ENCODE peak calls at places on chromosomes 2 and 18, in ten cellular contexts. One of them, this sample, is unnamed.

GRCh38 chr2:41764919-41765318 is 282.9 kb upstream of the PKDCC start:
- DNase-seq in epithelial cell of esophagus: peak
- DNase-seq in HCT116: no peak
- DNase-seq in brain microvascular endothelial cell: no peak
- DNase-seq in right lobe of liver: no peak
- DNase-seq in foreskin fibroblast: no peak
- DNase-seq in neural progenitor cell: no peak
- DNase-seq in HFF-Myc: no peak
- DNase-seq in left ventricle myocardium inferior: no peak
- DNase-seq in OCI-LY7: no peak
- DNase-seq in this sample: no peak

GRCh38 chr18:41144444-41144843 is 810.6 kb upstream of the PIK3C3 start:
- DNase-seq in epithelial cell of esophagus: peak
- DNase-seq in HCT116: no peak
- DNase-seq in brain microvascular endothelial cell: peak
- DNase-seq in right lobe of liver: no peak
- DNase-seq in foreskin fibroblast: peak
- DNase-seq in neural progenitor cell: no peak
- DNase-seq in HFF-Myc: no peak
- DNase-seq in left ventricle myocardium inferior: no peak
- DNase-seq in OCI-LY7: no peak
- DNase-seq in this sample: no peak

GRCh38 chr18:45521151-45521550 is 94.1 kb upstream of the SLC14A2 start:
- DNase-seq in epithelial cell of esophagus: no peak
- DNase-seq in HCT116: no peak
- DNase-seq in brain microvascular endothelial cell: peak
- DNase-seq in right lobe of liver: no peak
- DNase-seq in foreskin fibroblast: peak
- DNase-seq in neural progenitor cell: no peak
- DNase-seq in HFF-Myc: no peak
- DNase-seq in left ventricle myocardium inferior: no peak
- DNase-seq in OCI-LY7: no peak
- DNase-seq in this sample: no peak

GRCh38 chr2:41741951-41742563 is 305.8 kb upstream of the PKDCC start:
- DNase-seq in epithelial cell of esophagus: no peak
- DNase-seq in HCT116: no peak
- DNase-seq in brain microvascular endothelial cell: no peak
- DNase-seq in right lobe of liver: no peak
- DNase-seq in foreskin fibroblast: no peak
- DNase-seq in neural progenitor cell: no peak
- DNase-seq in HFF-Myc: no peak
- DNase-seq in left ventricle myocardium inferior: no peak
- DNase-seq in OCI-LY7: no peak
- DNase-seq in this sample: no peak

GRCh38 chr18:77099501-77100370 is 32.8 kb downstream of the MBP start:
- DNase-seq in epithelial cell of esophagus: no peak
- DNase-seq in HCT116: no peak
- DNase-seq in brain microvascular endothelial cell: no peak
- DNase-seq in right lobe of liver: no peak
- DNase-seq in foreskin fibroblast: no peak
- DNase-seq in neural progenitor cell: no peak
- DNase-seq in HFF-Myc: no peak
- DNase-seq in left ventricle myocardium inferior: no peak
- DNase-seq in OCI-LY7: peak
- DNase-seq in this sample: peak

GRCh38 chr18:60446821-60447220 is 74.2 kb upstream of the MC4R start:
- DNase-seq in epithelial cell of esophagus: no peak
- DNase-seq in HCT116: no peak
- DNase-seq in brain microvascular endothelial cell: peak
- DNase-seq in right lobe of liver: no peak
- DNase-seq in foreskin fibroblast: peak
- DNase-seq in neural progenitor cell: peak
- DNase-seq in HFF-Myc: no peak
- DNase-seq in left ventricle myocardium inferior: no peak
- DNase-seq in OCI-LY7: no peak
- DNase-seq in this sample: no peak

GRCh38 chr2:66495788-66496640 is 61.1 kb downstream of the MEIS1 start:
- DNase-seq in epithelial cell of esophagus: peak
- DNase-seq in HCT116: no peak
- DNase-seq in brain microvascular endothelial cell: peak
- DNase-seq in right lobe of liver: peak
- DNase-seq in foreskin fibroblast: peak
- DNase-seq in neural progenitor cell: peak
- DNase-seq in HFF-Myc: peak
- DNase-seq in left ventricle myocardium inferior: peak
- DNase-seq in OCI-LY7: no peak
- DNase-seq in this sample: peak

GRCh38 chr2:28389399-28390240 is 3.0 kb upstream of the FOSL2 start:
- DNase-seq in epithelial cell of esophagus: peak
- DNase-seq in HCT116: no peak
- DNase-seq in brain microvascular endothelial cell: no peak
- DNase-seq in right lobe of liver: no peak
- DNase-seq in foreskin fibroblast: no peak
- DNase-seq in neural progenitor cell: peak
- DNase-seq in HFF-Myc: no peak
- DNase-seq in left ventricle myocardium inferior: no peak
- DNase-seq in OCI-LY7: no peak
- DNase-seq in this sample: no peak

GRCh38 chr2:55962910-55963309 is 39.3 kb upstream of the EFEMP1 start:
- DNase-seq in epithelial cell of esophagus: no peak
- DNase-seq in HCT116: no peak
- DNase-seq in brain microvascular endothelial cell: no peak
- DNase-seq in right lobe of liver: no peak
- DNase-seq in foreskin fibroblast: no peak
- DNase-seq in neural progenitor cell: no peak
- DNase-seq in HFF-Myc: no peak
- DNase-seq in left ventricle myocardium inferior: no peak
- DNase-seq in OCI-LY7: no peak
- DNase-seq in this sample: no peak

GRCh38 chr18:12890964-12891363 is 6.9 kb upstream of the PTPN2 start:
- DNase-seq in epithelial cell of esophagus: no peak
- DNase-seq in HCT116: no peak
- DNase-seq in brain microvascular endothelial cell: no peak
- DNase-seq in right lobe of liver: no peak
- DNase-seq in foreskin fibroblast: no peak
- DNase-seq in neural progenitor cell: no peak
- DNase-seq in HFF-Myc: no peak
- DNase-seq in left ventricle myocardium inferior: no peak
- DNase-seq in OCI-LY7: no peak
- DNase-seq in this sample: no peak
- TF ChIP-seq CTCF in epithelial cell of esophagus: no peak
- TF ChIP-seq CTCF in HCT116: no peak
- TF ChIP-seq CTCF in brain microvascular endothelial cell: no peak
- TF ChIP-seq CTCF in right lobe of liver: no peak
- TF ChIP-seq CTCF in foreskin fibroblast: no peak
- TF ChIP-seq CTCF in neural progenitor cell: no peak
- TF ChIP-seq CTCF in HFF-Myc: no peak
- TF ChIP-seq CTCF in left ventricle myocardium inferior: no peak
- TF ChIP-seq CTCF in OCI-LY7: no peak
- TF ChIP-seq CTCF in this sample: no peak

DNA sequence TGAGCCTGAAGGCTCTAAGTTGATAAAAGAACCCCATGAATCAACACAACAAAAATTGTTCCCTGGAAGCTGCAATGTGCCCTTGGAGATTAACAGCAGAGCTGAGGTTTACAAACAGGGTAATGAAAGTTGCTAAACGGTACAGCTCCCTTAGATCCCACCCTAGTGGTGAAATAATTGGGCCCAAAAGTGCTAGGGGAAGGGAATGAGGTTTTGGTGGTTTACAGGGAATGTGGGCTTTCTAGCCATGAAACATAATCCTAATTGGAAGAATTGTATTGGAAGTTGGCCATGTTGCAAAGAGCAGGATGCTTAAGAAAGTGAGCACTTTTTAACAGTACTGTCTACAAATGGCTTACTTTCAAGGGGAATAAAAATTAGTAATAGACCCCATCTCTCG is 180.2 kb upstream of the SMIM21 start:
- DNase-seq in epithelial cell of esophagus: no peak
- DNase-seq in HCT116: no peak
- DNase-seq in brain microvascular endothelial cell: no peak
- DNase-seq in right lobe of liver: no peak
- DNase-seq in foreskin fibroblast: no peak
- DNase-seq in neural progenitor cell: no peak
- DNase-seq in HFF-Myc: no peak
- DNase-seq in left ventricle myocardium inferior: no peak
- DNase-seq in OCI-LY7: no peak
- DNase-seq in this sample: no peak
- TF ChIP-seq CTCF in epithelial cell of esophagus: no peak
- TF ChIP-seq CTCF in HCT116: no peak
- TF ChIP-seq CTCF in brain microvascular endothelial cell: no peak
- TF ChIP-seq CTCF in right lobe of liver: no peak
- TF ChIP-seq CTCF in foreskin fibroblast: no peak
- TF ChIP-seq CTCF in neural progenitor cell: no peak
- TF ChIP-seq CTCF in HFF-Myc: no peak
- TF ChIP-seq CTCF in left ventricle myocardium inferior: no peak
- TF ChIP-seq CTCF in OCI-LY7: no peak
- TF ChIP-seq CTCF in this sample: no peak

DNA sequence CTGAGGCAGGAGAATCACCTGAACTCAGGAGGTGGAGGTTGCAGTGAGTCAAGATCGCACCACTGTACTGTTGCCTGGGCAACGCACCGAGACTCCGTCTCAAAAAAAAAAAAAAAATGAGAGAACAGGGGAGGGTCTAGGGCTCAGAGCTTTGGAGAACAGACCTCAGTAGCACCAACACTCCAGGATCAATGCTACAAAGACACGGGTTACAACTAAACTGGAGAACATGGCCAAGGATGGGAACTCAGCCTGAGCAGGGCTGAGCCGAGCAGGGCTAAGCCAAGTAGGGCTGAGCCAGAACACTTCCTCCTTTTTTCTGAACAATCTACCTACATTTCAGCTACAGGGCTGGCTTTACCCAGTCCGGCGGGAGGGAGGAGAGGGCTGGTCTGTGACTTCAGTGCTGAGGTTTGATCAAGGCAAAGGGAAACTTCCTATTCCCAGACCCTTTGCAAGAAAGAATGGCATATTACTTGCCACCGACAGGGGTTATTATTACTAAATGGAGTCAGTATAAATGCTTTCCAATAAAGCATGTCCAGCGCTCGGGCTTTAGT is 2.9 kb upstream of the CASP8 start:
- DNase-seq in epithelial cell of esophagus: no peak
- DNase-seq in HCT116: no peak
- DNase-seq in brain microvascular endothelial cell: no peak
- DNase-seq in right lobe of liver: no peak
- DNase-seq in foreskin fibroblast: no peak
- DNase-seq in neural progenitor cell: no peak
- DNase-seq in HFF-Myc: no peak
- DNase-seq in left ventricle myocardium inferior: peak
- DNase-seq in OCI-LY7: peak
- DNase-seq in this sample: peak
- TF ChIP-seq CTCF in epithelial cell of esophagus: no peak
- TF ChIP-seq CTCF in HCT116: no peak
- TF ChIP-seq CTCF in brain microvascular endothelial cell: no peak
- TF ChIP-seq CTCF in right lobe of liver: no peak
- TF ChIP-seq CTCF in foreskin fibroblast: no peak
- TF ChIP-seq CTCF in neural progenitor cell: no peak
- TF ChIP-seq CTCF in HFF-Myc: no peak
- TF ChIP-seq CTCF in left ventricle myocardium inferior: no peak
- TF ChIP-seq CTCF in OCI-LY7: no peak
- TF ChIP-seq CTCF in this sample: no peak

GRCh38 chr18:75285876-75286275 is 75.3 kb downstream of the TSHZ1 start:
- DNase-seq in epithelial cell of esophagus: no peak
- DNase-seq in HCT116: no peak
- DNase-seq in brain microvascular endothelial cell: no peak
- DNase-seq in right lobe of liver: no peak
- DNase-seq in foreskin fibroblast: no peak
- DNase-seq in neural progenitor cell: no peak
- DNase-seq in HFF-Myc: no peak
- DNase-seq in left ventricle myocardium inferior: no peak
- DNase-seq in OCI-LY7: no peak
- DNase-seq in this sample: no peak

GRCh38 chr18:75287006-75287405 is 76.4 kb downstream of the TSHZ1 start:
- DNase-seq in epithelial cell of esophagus: no peak
- DNase-seq in HCT116: no peak
- DNase-seq in brain microvascular endothelial cell: no peak
- DNase-seq in right lobe of liver: no peak
- DNase-seq in foreskin fibroblast: no peak
- DNase-seq in neural progenitor cell: no peak
- DNase-seq in HFF-Myc: no peak
- DNase-seq in left ventricle myocardium inferior: no peak
- DNase-seq in OCI-LY7: no peak
- DNase-seq in this sample: no peak

GRCh38 chr18:75284566-75284965 is 74.0 kb downstream of the TSHZ1 start:
- DNase-seq in epithelial cell of esophagus: no peak
- DNase-seq in HCT116: no peak
- DNase-seq in brain microvascular endothelial cell: no peak
- DNase-seq in right lobe of liver: no peak
- DNase-seq in foreskin fibroblast: no peak
- DNase-seq in neural progenitor cell: no peak
- DNase-seq in HFF-Myc: no peak
- DNase-seq in left ventricle myocardium inferior: no peak
- DNase-seq in OCI-LY7: no peak
- DNase-seq in this sample: no peak

GRCh38 chr18:75289762-75290161 is 79.2 kb downstream of the TSHZ1 start:
- DNase-seq in epithelial cell of esophagus: no peak
- DNase-seq in HCT116: no peak
- DNase-seq in brain microvascular endothelial cell: no peak
- DNase-seq in right lobe of liver: no peak
- DNase-seq in foreskin fibroblast: no peak
- DNase-seq in neural progenitor cell: no peak
- DNase-seq in HFF-Myc: no peak
- DNase-seq in left ventricle myocardium inferior: no peak
- DNase-seq in OCI-LY7: no peak
- DNase-seq in this sample: no peak

DNA sequence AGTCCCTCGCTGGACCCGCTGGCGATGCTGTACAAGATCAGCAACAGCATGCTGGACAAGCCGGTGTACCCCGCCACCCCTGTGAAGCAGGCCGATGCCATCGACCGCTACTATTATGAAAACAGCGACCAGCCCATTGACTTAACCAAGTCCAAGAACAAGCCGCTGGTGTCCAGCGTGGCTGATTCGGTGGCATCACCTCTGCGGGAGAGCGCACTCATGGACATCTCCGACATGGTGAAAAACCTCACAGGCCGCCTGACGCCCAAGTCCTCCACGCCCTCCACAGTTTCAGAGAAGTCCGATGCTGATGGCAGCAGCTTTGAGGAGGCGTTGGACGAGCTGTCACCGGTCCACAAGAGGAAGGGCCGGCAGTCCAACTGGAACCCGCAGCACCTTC is 77.1 kb downstream of the TSHZ1 start:
- DNase-seq in epithelial cell of esophagus: no peak
- DNase-seq in HCT116: no peak
- DNase-seq in brain microvascular endothelial cell: no peak
- DNase-seq in right lobe of liver: no peak
- DNase-seq in foreskin fibroblast: no peak
- DNase-seq in neural progenitor cell: no peak
- DNase-seq in HFF-Myc: no peak
- DNase-seq in left ventricle myocardium inferior: no peak
- DNase-seq in OCI-LY7: no peak
- DNase-seq in this sample: no peak
- TF ChIP-seq CTCF in epithelial cell of esophagus: no peak
- TF ChIP-seq CTCF in HCT116: no peak
- TF ChIP-seq CTCF in brain microvascular endothelial cell: no peak
- TF ChIP-seq CTCF in right lobe of liver: no peak
- TF ChIP-seq CTCF in foreskin fibroblast: no peak
- TF ChIP-seq CTCF in neural progenitor cell: no peak
- TF ChIP-seq CTCF in HFF-Myc: no peak
- TF ChIP-seq CTCF in left ventricle myocardium inferior: no peak
- TF ChIP-seq CTCF in OCI-LY7: no peak
- TF ChIP-seq CTCF in this sample: no peak